ENCODE peak calls at places on chromosome 15, in four cellular contexts. C is B cell, I is PC-3, X is T-helper 2 cell. Y is an unnamed sample.

GRCh38 chr15:98794754-98795153 is 146.4 kb downstream of the IGF1R start:
- DNase-seq in C (no peak), I (no peak), X (no peak), Y (no peak)

GRCh38 chr15:75966073-75966472 is 46.2 kb downstream of the NRG4 start:
- DNase-seq in C (no peak), I (peak; percentile 75), X (no peak), Y (no peak)

GRCh38 chr15:47431501-47431900 is 285.8 kb upstream of the SEMA6D start:
- DNase-seq in C (no peak), I (peak; percentile 25), X (no peak), Y (no peak)

GRCh38 chr15:90519688-90520087 is 10.0 kb upstream of the CRTC3 start:
- DNase-seq in C (no peak), I (peak; percentile 68), X (no peak), Y (no peak)

GRCh38 chr15:40826123-40827075 is 2.1 kb downstream of the PPP1R14D start:
- DNase-seq in C (no peak), I (no peak), X (no peak), Y (no peak)

GRCh38 chr15:83110361-83110760 is 2.9 kb downstream of the TM6SF1 start:
- DNase-seq in C (no peak), I (no peak), X (no peak), Y (no peak)

GRCh38 chr15:88256261-88257230 is at the start of gene NTRK3:
- DNase-seq in C (no peak), I (no peak), X (no peak), Y (no peak)

GRCh38 chr15:67065531-67066005 is at the start of gene SMAD3:
- DNase-seq in C (peak; percentile 88), I (peak; percentile 90), X (peak; percentile 57), Y (peak; percentile 41)

GRCh38 chr15:50883903-50884302 is 24.6 kb upstream of the AP4E1 start:
- DNase-seq in C (no peak), I (peak; percentile 61), X (no peak), Y (no peak)

GRCh38 chr15:60379466-60380274 is 18.1 kb downstream of the ANXA2 start:
- DNase-seq in C (no peak), I (peak; percentile 86), X (no peak), Y (no peak)

GRCh38 chr15:57600197-57600596 is 8.5 kb downstream of the MYZAP start:
- DNase-seq in C (no peak), I (peak; percentile 81), X (no peak), Y (no peak)

GRCh38 chr15:29690765-29691475 is 131.3 kb downstream of the TJP1 start:
- DNase-seq in C (no peak), I (peak; percentile 30), X (no peak), Y (no peak)

GRCh38 chr15:40428183-40428582 is 12.6 kb upstream of the BAHD1 start:
- DNase-seq in C (no peak), I (no peak), X (no peak), Y (peak; percentile 44)

GRCh38 chr15:41804361-41804760 is 23.5 kb upstream of the JMJD7 start:
- DNase-seq in C (no peak), I (no peak), X (no peak), Y (no peak)

GRCh38 chr15:44296625-44297524 is 8.4 kb downstream of the GOLM2 start:
- DNase-seq in C (no peak), I (peak; percentile 81), X (no peak), Y (no peak)

GRCh38 chr15:79028411-79028964 is 62.1 kb downstream of the RASGRF1 start:
- DNase-seq in C (no peak), I (peak; percentile 71), X (no peak), Y (no peak)

GRCh38 chr15:69090197-69090948 is 70.1 kb upstream of the GLCE start:
- DNase-seq in C (no peak), I (no peak), X (no peak), Y (no peak)

GRCh38 chr15:99320374-99321215 is 69.3 kb downstream of the LRRC28 start:
- DNase-seq in C (no peak), I (peak; percentile 6), X (no peak), Y (no peak)

GRCh38 chr15:25508369-25509002 is 69.7 kb upstream of the UBE3A start:
- DNase-seq in C (no peak), I (peak; percentile 42), X (no peak), Y (no peak)

GRCh38 chr15:90442423-90442822 is 54.4 kb downstream of the IQGAP1 start:
- DNase-seq in C (no peak), I (no peak), X (no peak), Y (no peak)

GRCh38 chr15:47650564-47650963 is 66.7 kb upstream of the SEMA6D start:
- DNase-seq in C (no peak), I (no peak), X (no peak), Y (no peak)

GRCh38 chr15:47576921-47577474 is 140.3 kb upstream of the SEMA6D start:
- DNase-seq in C (no peak), I (no peak), X (no peak), Y (no peak)

GRCh38 chr15:58369261-58369699 is 62.5 kb upstream of the LIPC start:
- DNase-seq in C (no peak), I (peak; percentile 63), X (no peak), Y (peak; percentile 6)

GRCh38 chr15:80183886-80184285 is 31.1 kb downstream of the FAH start:
- DNase-seq in C (no peak), I (peak; percentile 9), X (no peak), Y (no peak)

GRCh38 chr15:77369168-77369567 is 50.7 kb downstream of the PEAK1 start:
- DNase-seq in C (no peak), I (no peak), X (no peak), Y (no peak)